ENCODE peak calls at places on chromosomes 12 and 14, in nine cellular contexts. One of them, this sample, is unnamed.

GRCh38 chr12:60977966-60978365 is 1282.2 kb upstream of the USP15 start:
- DNase-seq in tibial artery: no peak
- DNase-seq in lung: no peak
- DNase-seq in CD4-positive, alpha-beta memory T cell: no peak
- DNase-seq in GM12878: no peak
- DNase-seq in GM23248: no peak
- DNase-seq in mesenchymal stem cell: peak; percentile 6
- DNase-seq in breast epithelium: no peak
- DNase-seq in CD8-positive, alpha-beta T cell: no peak
- DNase-seq in this sample: peak; percentile 46

GRCh38 chr14:51310453-51311074 is 70.5 kb downstream of the TMX1 start:
- DNase-seq in CD4-positive, alpha-beta memory T cell: no peak
- DNase-seq in mesenchymal stem cell: peak; percentile 67
- DNase-seq in CD8-positive, alpha-beta T cell: no peak
- DNase-seq in GM12878: no peak
- DNase-seq in lung: no peak
- DNase-seq in GM23248: peak; percentile 80
- DNase-seq in breast epithelium: no peak
- DNase-seq in tibial artery: no peak
- DNase-seq in this sample: peak; percentile 35

GRCh38 chr14:70753518-70753953 is 55.8 kb downstream of the MAP3K9 start:
- DNase-seq in GM23248: no peak
- DNase-seq in GM12878: no peak
- DNase-seq in CD8-positive, alpha-beta T cell: no peak
- DNase-seq in lung: peak; percentile 72
- DNase-seq in tibial artery: no peak
- DNase-seq in CD4-positive, alpha-beta memory T cell: no peak
- DNase-seq in breast epithelium: no peak
- DNase-seq in mesenchymal stem cell: no peak
- DNase-seq in this sample: no peak

GRCh38 chr12:122021193-122021821 is 377 bp upstream of the BCL7A start:
- DNase-seq in CD8-positive, alpha-beta T cell: no peak
- DNase-seq in CD4-positive, alpha-beta memory T cell: no peak
- DNase-seq in mesenchymal stem cell: peak; percentile 34
- DNase-seq in lung: no peak
- DNase-seq in GM23248: peak; percentile 55
- DNase-seq in GM12878: no peak
- DNase-seq in tibial artery: peak; percentile 74
- DNase-seq in breast epithelium: no peak
- DNase-seq in this sample: peak; percentile 36

GRCh38 chr12:111687255-111687654 is 1.4 kb downstream of the ACAD10 start:
- DNase-seq in lung: no peak
- DNase-seq in GM23248: peak; percentile 30
- DNase-seq in mesenchymal stem cell: no peak
- DNase-seq in CD4-positive, alpha-beta memory T cell: no peak
- DNase-seq in tibial artery: no peak
- DNase-seq in GM12878: peak; percentile 5
- DNase-seq in breast epithelium: no peak
- DNase-seq in CD8-positive, alpha-beta T cell: no peak
- DNase-seq in this sample: no peak

GRCh38 chr14:21543426-21544350 is 17.5 kb upstream of the SALL2 start:
- DNase-seq in tibial artery: no peak
- DNase-seq in GM12878: no peak
- DNase-seq in lung: no peak
- DNase-seq in breast epithelium: no peak
- DNase-seq in CD8-positive, alpha-beta T cell: no peak
- DNase-seq in CD4-positive, alpha-beta memory T cell: no peak
- DNase-seq in GM23248: no peak
- DNase-seq in mesenchymal stem cell: no peak
- DNase-seq in this sample: no peak

GRCh38 chr12:93785262-93786010 is 108.3 kb downstream of the CRADD start:
- DNase-seq in mesenchymal stem cell: peak; percentile 90
- DNase-seq in CD8-positive, alpha-beta T cell: no peak
- DNase-seq in GM12878: no peak
- DNase-seq in GM23248: peak; percentile 97
- DNase-seq in breast epithelium: peak; percentile 50
- DNase-seq in CD4-positive, alpha-beta memory T cell: peak; percentile 30
- DNase-seq in lung: peak; percentile 61
- DNase-seq in tibial artery: peak; percentile 76
- DNase-seq in this sample: peak; percentile 75

GRCh38 chr14:99191663-99192621 is 80.1 kb downstream of the BCL11B start:
- DNase-seq in lung: peak; percentile 53
- DNase-seq in tibial artery: peak; percentile 81
- DNase-seq in mesenchymal stem cell: no peak
- DNase-seq in GM23248: peak; percentile 56
- DNase-seq in CD8-positive, alpha-beta T cell: peak; percentile 73
- DNase-seq in CD4-positive, alpha-beta memory T cell: peak; percentile 71
- DNase-seq in GM12878: no peak
- DNase-seq in breast epithelium: peak; percentile 43
- DNase-seq in this sample: peak; percentile 70

GRCh38 chr12:68007466-68007865 is 18.2 kb downstream of the IFNG-AS1 start:
- DNase-seq in GM23248: peak; percentile 55
- DNase-seq in GM12878: no peak
- DNase-seq in mesenchymal stem cell: peak; percentile 51
- DNase-seq in lung: no peak
- DNase-seq in tibial artery: no peak
- DNase-seq in breast epithelium: no peak
- DNase-seq in CD4-positive, alpha-beta memory T cell: no peak
- DNase-seq in CD8-positive, alpha-beta T cell: no peak
- DNase-seq in this sample: no peak

GRCh38 chr12:88036368-88036965 is 7.3 kb upstream of the C12orf50 start:
- DNase-seq in CD8-positive, alpha-beta T cell: no peak
- DNase-seq in tibial artery: no peak
- DNase-seq in mesenchymal stem cell: peak; percentile 49
- DNase-seq in breast epithelium: no peak
- DNase-seq in GM23248: peak; percentile 68
- DNase-seq in GM12878: no peak
- DNase-seq in CD4-positive, alpha-beta memory T cell: no peak
- DNase-seq in lung: no peak
- DNase-seq in this sample: peak; percentile 12

GRCh38 chr12:106815741-106816140 is 41.3 kb downstream of the RIC8B start:
- DNase-seq in lung: no peak
- DNase-seq in CD8-positive, alpha-beta T cell: no peak
- DNase-seq in breast epithelium: no peak
- DNase-seq in GM12878: no peak
- DNase-seq in GM23248: no peak
- DNase-seq in mesenchymal stem cell: peak; percentile 71
- DNase-seq in CD4-positive, alpha-beta memory T cell: no peak
- DNase-seq in tibial artery: no peak
- DNase-seq in this sample: no peak

GRCh38 chr12:3604750-3605638 is 114.0 kb downstream of the PRMT8 start:
- DNase-seq in breast epithelium: peak; percentile 38
- DNase-seq in GM12878: no peak
- DNase-seq in tibial artery: no peak
- DNase-seq in CD8-positive, alpha-beta T cell: no peak
- DNase-seq in lung: no peak
- DNase-seq in CD4-positive, alpha-beta memory T cell: no peak
- DNase-seq in GM23248: no peak
- DNase-seq in mesenchymal stem cell: no peak
- DNase-seq in this sample: peak; percentile 34

GRCh38 chr12:66188584-66189475 is at the start of gene IRAK3:
- DNase-seq in tibial artery: peak; percentile 93
- DNase-seq in mesenchymal stem cell: peak; percentile 66
- DNase-seq in CD8-positive, alpha-beta T cell: peak; percentile 55
- DNase-seq in CD4-positive, alpha-beta memory T cell: peak; percentile 22
- DNase-seq in GM12878: no peak
- DNase-seq in lung: peak; percentile 89
- DNase-seq in breast epithelium: peak; percentile 47
- DNase-seq in GM23248: peak; percentile 82
- DNase-seq in this sample: peak; percentile 78

GRCh38 chr14:81517798-81518398 is 15.8 kb downstream of the SEL1L start:
- DNase-seq in CD4-positive, alpha-beta memory T cell: no peak
- DNase-seq in GM12878: no peak
- DNase-seq in GM23248: peak; percentile 78
- DNase-seq in CD8-positive, alpha-beta T cell: no peak
- DNase-seq in tibial artery: peak; percentile 67
- DNase-seq in mesenchymal stem cell: peak; percentile 70
- DNase-seq in breast epithelium: peak; percentile 36
- DNase-seq in lung: no peak
- DNase-seq in this sample: no peak

GRCh38 chr14:81523016-81523415 is 10.6 kb downstream of the SEL1L start:
- DNase-seq in GM12878: no peak
- DNase-seq in tibial artery: no peak
- DNase-seq in mesenchymal stem cell: no peak
- DNase-seq in breast epithelium: no peak
- DNase-seq in CD8-positive, alpha-beta T cell: no peak
- DNase-seq in GM23248: no peak
- DNase-seq in CD4-positive, alpha-beta memory T cell: no peak
- DNase-seq in lung: no peak
- DNase-seq in this sample: no peak

GRCh38 chr14:81523616-81524015 is 10.0 kb downstream of the SEL1L start:
- DNase-seq in GM12878: no peak
- DNase-seq in CD8-positive, alpha-beta T cell: no peak
- DNase-seq in tibial artery: no peak
- DNase-seq in lung: no peak
- DNase-seq in mesenchymal stem cell: no peak
- DNase-seq in CD4-positive, alpha-beta memory T cell: no peak
- DNase-seq in breast epithelium: no peak
- DNase-seq in GM23248: no peak
- DNase-seq in this sample: no peak

GRCh38 chr14:81519200-81519998 is 14.3 kb downstream of the SEL1L start:
- DNase-seq in breast epithelium: no peak
- DNase-seq in mesenchymal stem cell: peak; percentile 35
- DNase-seq in lung: no peak
- DNase-seq in GM23248: no peak
- DNase-seq in tibial artery: no peak
- DNase-seq in CD8-positive, alpha-beta T cell: no peak
- DNase-seq in GM12878: peak; percentile 31
- DNase-seq in CD4-positive, alpha-beta memory T cell: peak; percentile 14
- DNase-seq in this sample: no peak

DNA sequence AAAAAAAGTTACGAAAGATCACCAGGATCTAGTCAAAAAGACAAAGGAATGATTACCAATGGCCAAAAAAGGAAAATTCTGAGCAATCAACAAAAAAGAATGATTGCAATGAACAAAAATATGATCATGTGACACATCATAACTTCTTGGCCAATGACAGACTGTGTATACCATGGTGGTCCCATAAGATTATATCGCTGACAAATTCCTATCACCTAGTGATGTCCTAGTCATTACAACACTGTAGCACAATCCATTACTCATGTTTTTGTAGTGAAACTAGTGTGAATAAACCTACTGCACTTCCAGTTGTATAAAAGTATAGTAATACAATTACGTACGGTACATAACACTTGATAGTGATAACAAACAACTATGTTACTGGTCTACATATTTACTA is 12.3 kb downstream of the SEL1L start:
- DNase-seq in tibial artery: no peak
- DNase-seq in GM12878: no peak
- DNase-seq in CD8-positive, alpha-beta T cell: no peak
- DNase-seq in CD4-positive, alpha-beta memory T cell: no peak
- DNase-seq in mesenchymal stem cell: no peak
- DNase-seq in lung: no peak
- DNase-seq in GM23248: no peak
- DNase-seq in breast epithelium: no peak
- DNase-seq in this sample: no peak
- H3K36me3 ChIP-seq in tibial artery: peaks cover 59% of the 10 kb centered on the region
- H3K36me3 ChIP-seq in GM12878: peaks cover 3% of the 10 kb centered on the region
- H3K36me3 ChIP-seq in CD8-positive, alpha-beta T cell: peaks cover 20% of the 10 kb centered on the region
- H3K36me3 ChIP-seq in CD4-positive, alpha-beta memory T cell: peaks cover 19% of the 10 kb centered on the region
- H3K36me3 ChIP-seq in mesenchymal stem cell: peaks cover 4% of the 10 kb centered on the region
- H3K36me3 ChIP-seq in lung: peaks cover 14% of the 10 kb centered on the region
- H3K36me3 ChIP-seq in GM23248: peaks cover 19% of the 10 kb centered on the region
- H3K36me3 ChIP-seq in breast epithelium: peaks cover 6% of the 10 kb centered on the region
- H3K36me3 ChIP-seq in this sample: peaks cover 10% of the 10 kb centered on the region

GRCh38 chr14:22814945-22815713 is at the start of gene SLC7A7:
- DNase-seq in GM23248: no peak
- DNase-seq in tibial artery: no peak
- DNase-seq in CD4-positive, alpha-beta memory T cell: no peak
- DNase-seq in CD8-positive, alpha-beta T cell: no peak
- DNase-seq in GM12878: no peak
- DNase-seq in lung: peak; percentile 31
- DNase-seq in breast epithelium: no peak
- DNase-seq in mesenchymal stem cell: peak; percentile 45
- DNase-seq in this sample: peak; percentile 93
- H3K4me3 ChIP-seq in GM23248: no peak within 1 kb of the TSS
- H3K4me3 ChIP-seq in tibial artery: peak within 1 kb of the TSS; percentile 3
- H3K4me3 ChIP-seq in CD4-positive, alpha-beta memory T cell: no peak within 1 kb of the TSS
- H3K4me3 ChIP-seq in CD8-positive, alpha-beta T cell: no peak within 1 kb of the TSS
- H3K4me3 ChIP-seq in GM12878: peak within 1 kb of the TSS; percentile 66
- H3K4me3 ChIP-seq in lung: no peak within 1 kb of the TSS
- H3K4me3 ChIP-seq in breast epithelium: peak within 1 kb of the TSS; percentile 2
- H3K4me3 ChIP-seq in mesenchymal stem cell: peak within 1 kb of the TSS; percentile 49
- H3K4me3 ChIP-seq in this sample: peak within 1 kb of the TSS; percentile 55

GRCh38 chr12:117166107-117166506 is 24.2 kb downstream of the FBXO21 start:
- DNase-seq in CD4-positive, alpha-beta memory T cell: no peak
- DNase-seq in GM12878: no peak
- DNase-seq in mesenchymal stem cell: no peak
- DNase-seq in tibial artery: no peak
- DNase-seq in CD8-positive, alpha-beta T cell: no peak
- DNase-seq in GM23248: no peak
- DNase-seq in lung: no peak
- DNase-seq in breast epithelium: no peak
- DNase-seq in this sample: no peak
- H3K36me3 ChIP-seq in CD4-positive, alpha-beta memory T cell: peaks cover 67% of the 10 kb centered on the region
- H3K36me3 ChIP-seq in GM12878: peaks cover 19% of the 10 kb centered on the region
- H3K36me3 ChIP-seq in mesenchymal stem cell: peaks cover 55% of the 10 kb centered on the region
- H3K36me3 ChIP-seq in tibial artery: peaks cover 76% of the 10 kb centered on the region
- H3K36me3 ChIP-seq in CD8-positive, alpha-beta T cell: peaks cover 59% of the 10 kb centered on the region
- H3K36me3 ChIP-seq in GM23248: peaks cover 40% of the 10 kb centered on the region
- H3K36me3 ChIP-seq in lung: peaks cover 50% of the 10 kb centered on the region
- H3K36me3 ChIP-seq in breast epithelium: no peaks in the 10 kb centered on the region
- H3K36me3 ChIP-seq in this sample: peaks cover 40% of the 10 kb centered on the region

DNA sequence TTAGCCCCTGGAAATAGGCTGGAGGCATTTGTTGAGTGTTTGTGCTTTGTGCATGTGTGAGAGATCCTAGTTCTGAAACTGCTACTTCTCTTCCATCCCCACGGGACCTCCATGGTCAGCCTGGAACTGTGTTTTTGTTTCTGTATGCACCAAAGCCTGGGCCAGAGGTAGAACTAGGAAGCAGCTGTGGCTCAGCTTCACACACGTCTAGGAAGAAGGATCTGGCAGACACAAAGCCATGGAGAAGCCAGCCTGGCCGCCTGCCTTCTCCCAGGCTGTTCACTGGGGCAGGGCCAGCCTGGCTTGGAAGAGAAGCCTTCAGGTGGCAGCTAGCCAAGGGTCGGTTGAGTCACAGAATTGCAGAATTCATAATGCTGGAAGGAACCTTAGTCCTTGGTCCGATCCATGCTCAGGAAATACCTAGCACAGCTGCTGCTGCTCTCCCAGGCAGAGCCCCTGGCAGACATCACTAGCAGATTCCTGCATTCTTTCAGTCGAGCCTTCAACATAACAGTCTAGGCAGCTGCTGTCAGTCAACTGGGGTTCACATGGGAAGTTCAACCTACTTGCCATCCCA is 27.0 kb downstream of the RIN3 start:
- DNase-seq in breast epithelium: peak; percentile 88
- DNase-seq in mesenchymal stem cell: peak; percentile 98
- DNase-seq in GM23248: peak; percentile 99
- DNase-seq in CD8-positive, alpha-beta T cell: no peak
- DNase-seq in tibial artery: peak; percentile 97
- DNase-seq in lung: peak; percentile 83
- DNase-seq in CD4-positive, alpha-beta memory T cell: no peak
- DNase-seq in GM12878: no peak
- DNase-seq in this sample: peak; percentile 74
- H3K4me3 ChIP-seq in breast epithelium: peak overlapping the region; percentile 19
- H3K4me3 ChIP-seq in mesenchymal stem cell: peak overlapping the region; percentile 36
- H3K4me3 ChIP-seq in GM23248: peak overlapping the region; percentile 13
- H3K4me3 ChIP-seq in CD8-positive, alpha-beta T cell: no peak overlapping the region
- H3K4me3 ChIP-seq in tibial artery: no peak overlapping the region
- H3K4me3 ChIP-seq in lung: no peak overlapping the region
- H3K4me3 ChIP-seq in CD4-positive, alpha-beta memory T cell: no peak overlapping the region
- H3K4me3 ChIP-seq in GM12878: no peak overlapping the region
- H3K4me3 ChIP-seq in this sample: no peak overlapping the region

GRCh38 chr12:76375470-76375869 is 27.3 kb upstream of the BBS10 start:
- DNase-seq in GM23248: peak; percentile 25
- DNase-seq in breast epithelium: no peak
- DNase-seq in GM12878: no peak
- DNase-seq in lung: no peak
- DNase-seq in mesenchymal stem cell: no peak
- DNase-seq in tibial artery: no peak
- DNase-seq in CD8-positive, alpha-beta T cell: no peak
- DNase-seq in CD4-positive, alpha-beta memory T cell: no peak
- DNase-seq in this sample: no peak
- H3K36me3 ChIP-seq in GM23248: peaks cover 39% of the 10 kb centered on the region
- H3K36me3 ChIP-seq in breast epithelium: no peaks in the 10 kb centered on the region
- H3K36me3 ChIP-seq in GM12878: no peaks in the 10 kb centered on the region
- H3K36me3 ChIP-seq in lung: peaks cover 6% of the 10 kb centered on the region
- H3K36me3 ChIP-seq in mesenchymal stem cell: no peaks in the 10 kb centered on the region
- H3K36me3 ChIP-seq in tibial artery: peaks cover 29% of the 10 kb centered on the region
- H3K36me3 ChIP-seq in CD8-positive, alpha-beta T cell: peaks cover 13% of the 10 kb centered on the region
- H3K36me3 ChIP-seq in CD4-positive, alpha-beta memory T cell: peaks cover 14% of the 10 kb centered on the region
- H3K36me3 ChIP-seq in this sample: peaks cover 42% of the 10 kb centered on the region